ENCODE peak calls at places on chromosomes 3 and 15, in ten cellular contexts. S, I, B, Y, J, M, W, V, T and K are unnamed samples.

GRCh38 chr15:88377509-88377908 is 89.7 kb downstream of the MRPL46 start:
- DNase-seq in S (no peak), I (no peak), B (no peak), Y (no peak), J (no peak), M (no peak), W (no peak), V (no peak), T (no peak), K (no peak)

GRCh38 chr15:58538901-58539300 is 107.1 kb downstream of the LIPC start:
- DNase-seq in S (no peak), I (no peak), B (no peak), Y (no peak), J (no peak), M (no peak), W (peak), V (no peak), T (no peak), K (no peak)

GRCh38 chr3:126432901-126433480 is 38.3 kb downstream of the CFAP100 start:
- DNase-seq in S (no peak), I (peak), B (no peak), Y (no peak), J (no peak), M (no peak), W (peak), V (no peak), T (no peak), K (no peak)

GRCh38 chr3:58351920-58352319 is 19.2 kb downstream of the PXK start:
- DNase-seq in S (no peak), I (no peak), B (no peak), Y (no peak), J (no peak), M (no peak), W (peak), V (no peak), T (no peak), K (no peak)

GRCh38 chr3:196778755-196779154 is 39.1 kb downstream of the PAK2 start:
- DNase-seq in S (no peak), I (no peak), B (no peak), Y (no peak), J (no peak), M (no peak), W (no peak), V (no peak), T (no peak), K (no peak)

GRCh38 chr3:18189651-18190050 is 235.5 kb downstream of the SATB1 start:
- DNase-seq in S (no peak), I (no peak), B (no peak), Y (no peak), J (no peak), M (peak), W (no peak), V (no peak), T (no peak), K (no peak)

GRCh38 chr15:90956551-90957104 is 1.9 kb downstream of the RCCD1 start:
- DNase-seq in S (peak), I (peak), B (peak), Y (no peak), J (peak), M (peak), W (peak), V (peak), T (peak), K (no peak)

GRCh38 chr3:187211532-187212274 is 14.4 kb downstream of the RTP1 start:
- DNase-seq in S (no peak), I (no peak), B (no peak), Y (no peak), J (no peak), M (no peak), W (no peak), V (no peak), T (no peak), K (peak)

GRCh38 chr3:46087871-46088270 is 60.6 kb upstream of the XCR1 start:
- DNase-seq in S (no peak), I (no peak), B (no peak), Y (no peak), J (no peak), M (no peak), W (peak), V (no peak), T (no peak), K (no peak)

GRCh38 chr3:180049391-180049790 is 12.7 kb upstream of the PEX5L start:
- DNase-seq in S (no peak), I (no peak), B (no peak), Y (no peak), J (no peak), M (peak), W (no peak), V (no peak), T (no peak), K (no peak)

GRCh38 chr3:111851511-111851954 is 7.5 kb upstream of the PHLDB2 start:
- DNase-seq in S (no peak), I (no peak), B (peak), Y (no peak), J (no peak), M (no peak), W (no peak), V (peak), T (no peak), K (peak)

GRCh38 chr3:76038949-76039348 is 253.6 kb upstream of the ZNF717 start:
- DNase-seq in S (no peak), I (no peak), B (no peak), Y (no peak), J (no peak), M (no peak), W (no peak), V (no peak), T (no peak), K (no peak)

GRCh38 chr3:58004972-58005371 is 3.2 kb upstream of the FLNB start:
- DNase-seq in S (no peak), I (no peak), B (no peak), Y (no peak), J (no peak), M (no peak), W (peak), V (no peak), T (no peak), K (no peak)

GRCh38 chr3:75983609-75984290 is 198.4 kb upstream of the ZNF717 start:
- DNase-seq in S (no peak), I (no peak), B (no peak), Y (no peak), J (no peak), M (no peak), W (no peak), V (no peak), T (no peak), K (no peak)

GRCh38 chr15:75836953-75837321 is 6.3 kb upstream of the UBE2Q2 start:
- DNase-seq in S (no peak), I (no peak), B (no peak), Y (no peak), J (no peak), M (peak), W (peak), V (peak), T (no peak), K (peak)

GRCh38 chr15:84638103-84638502 is 16.0 kb downstream of the WDR73 start:
- DNase-seq in S (no peak), I (no peak), B (no peak), Y (no peak), J (no peak), M (peak), W (no peak), V (no peak), T (peak), K (no peak)

GRCh38 chr3:194852836-194853508 is 167.3 kb downstream of the FAM43A start:
- DNase-seq in S (no peak), I (no peak), B (no peak), Y (no peak), J (no peak), M (no peak), W (no peak), V (no peak), T (no peak), K (no peak)

GRCh38 chr3:108403921-108404320 is 106.5 kb downstream of the MYH15 start:
- DNase-seq in S (no peak), I (no peak), B (no peak), Y (no peak), J (no peak), M (no peak), W (no peak), V (no peak), T (no peak), K (no peak)

GRCh38 chr15:83999396-84000120 is 236.0 kb upstream of the GOLGA6L4 start:
- DNase-seq in S (no peak), I (no peak), B (no peak), Y (no peak), J (no peak), M (no peak), W (no peak), V (no peak), T (no peak), K (no peak)

GRCh38 chr3:111972891-111973290 is 5.9 kb upstream of the ABHD10 start:
- DNase-seq in S (no peak), I (no peak), B (no peak), Y (no peak), J (no peak), M (no peak), W (no peak), V (no peak), T (no peak), K (no peak)

GRCh38 chr3:9101286-9101685 is 138.0 kb upstream of the RAD18 start:
- DNase-seq in S (no peak), I (no peak), B (no peak), Y (no peak), J (no peak), M (no peak), W (no peak), V (no peak), T (no peak), K (no peak)

GRCh38 chr15:66859688-66860253 is 157.7 kb downstream of the SMAD6 start:
- DNase-seq in S (no peak), I (peak), B (no peak), Y (no peak), J (no peak), M (no peak), W (peak), V (no peak), T (no peak), K (no peak)

GRCh38 chr3:172156309-172156998 is 117.1 kb downstream of the FNDC3B start:
- DNase-seq in S (no peak), I (no peak), B (no peak), Y (no peak), J (no peak), M (peak), W (no peak), V (peak), T (no peak), K (no peak)

GRCh38 chr3:172153335-172153861 is 114.0 kb downstream of the FNDC3B start:
- DNase-seq in S (peak), I (peak), B (peak), Y (peak), J (peak), M (peak), W (peak), V (peak), T (no peak), K (peak)

GRCh38 chr3:172152869-172153268 is 113.5 kb downstream of the FNDC3B start:
- DNase-seq in S (no peak), I (no peak), B (no peak), Y (no peak), J (no peak), M (peak), W (no peak), V (peak), T (no peak), K (no peak)

GRCh38 chr3:172155880-172156279 is 116.5 kb downstream of the FNDC3B start:
- DNase-seq in S (no peak), I (no peak), B (no peak), Y (no peak), J (no peak), M (no peak), W (no peak), V (no peak), T (no peak), K (no peak)

DNA sequence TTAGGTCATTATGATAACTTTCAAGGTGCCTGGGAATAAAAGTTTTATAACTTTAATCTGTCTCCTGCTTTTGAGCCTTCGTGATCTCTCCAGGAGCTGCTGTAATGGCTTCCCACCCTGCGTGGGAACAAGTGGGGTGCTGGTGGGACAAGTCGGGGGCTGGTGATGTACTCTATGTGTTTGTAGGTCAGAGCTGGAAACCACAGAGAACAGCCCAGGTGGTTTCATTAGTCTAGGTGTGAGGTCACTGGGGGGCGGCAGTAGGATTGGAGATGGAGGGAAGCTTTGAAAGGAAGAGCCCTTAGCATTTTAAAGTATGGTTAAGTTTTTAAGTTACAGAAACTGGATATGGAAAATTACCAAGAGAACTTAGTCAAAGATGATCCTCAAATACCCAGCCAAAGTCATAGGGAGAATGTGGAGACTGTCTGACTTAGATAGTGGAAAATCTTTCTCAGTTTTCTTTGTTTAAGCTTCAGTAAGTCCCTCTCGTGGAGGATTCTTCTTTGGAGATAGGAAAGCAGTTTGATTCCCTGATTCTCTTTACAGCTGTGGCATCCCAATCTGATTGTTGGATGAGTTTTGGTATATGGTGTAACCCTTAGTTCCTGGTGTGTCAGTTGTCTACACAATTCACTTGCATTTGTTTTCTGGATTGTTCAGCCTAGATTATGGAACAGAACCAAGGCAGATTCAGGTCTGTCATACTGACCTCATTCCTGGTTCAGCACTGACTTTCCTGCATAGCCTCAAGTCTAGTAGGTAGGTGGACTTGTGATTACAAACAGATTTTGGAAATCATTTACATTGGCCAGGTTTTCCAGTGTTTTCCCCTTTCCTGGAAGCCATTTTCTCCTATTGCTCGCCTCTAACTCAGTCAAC is 115.6 kb downstream of the FNDC3B start:
- DNase-seq in S (no peak), I (no peak), B (no peak), Y (no peak), J (peak), M (no peak), W (no peak), V (no peak), T (no peak), K (no peak)
- TF ChIP-seq POLR2A in S (no peak), I (no peak), B (no peak), Y (no peak), J (no peak), M (no peak), W (no peak), V (no peak), T (no peak), K (no peak)

DNA sequence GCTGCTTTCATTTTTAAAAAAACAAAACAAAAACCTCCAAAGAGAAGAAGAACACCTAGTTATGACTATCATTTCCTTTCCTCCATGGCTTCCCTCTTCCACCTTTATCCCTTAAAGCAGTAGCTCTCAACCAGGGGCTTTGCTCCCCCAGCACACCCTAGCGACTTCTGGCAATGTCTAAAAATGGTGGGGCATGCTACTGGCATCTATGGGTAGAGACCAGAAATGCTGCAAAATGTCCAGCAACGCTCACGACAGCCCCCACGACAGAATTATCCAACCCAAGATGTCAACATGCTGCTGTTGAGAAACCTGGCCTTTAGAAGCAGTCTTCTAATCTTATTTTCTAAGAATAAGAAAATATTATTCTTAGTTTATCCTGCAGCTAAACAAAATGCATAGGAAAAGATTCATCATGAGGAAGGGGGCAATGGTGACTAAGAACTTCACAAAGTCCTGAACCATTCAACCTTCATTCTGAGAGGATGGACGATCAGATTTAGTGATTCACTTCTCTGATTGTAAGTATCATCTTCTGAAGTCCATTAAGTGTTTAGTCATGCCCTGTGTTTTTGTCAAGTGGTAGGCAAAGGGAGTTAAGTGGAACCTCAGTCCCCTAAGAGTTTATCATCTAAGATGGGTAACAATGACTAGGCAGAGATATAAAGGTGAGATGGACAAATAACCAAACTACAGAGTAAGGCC is 81.7 kb downstream of the CCNL1 start:
- DNase-seq in S (no peak), I (no peak), B (no peak), Y (no peak), J (no peak), M (no peak), W (no peak), V (no peak), T (no peak), K (no peak)
- TF ChIP-seq POLR2A in S (no peak), I (no peak), B (no peak), Y (no peak), J (no peak), M (no peak), W (no peak), V (no peak), T (no peak), K (no peak)

GRCh38 chr15:78933187-78934062 is 11.4 kb downstream of the CTSH start:
- DNase-seq in S (no peak), I (no peak), B (peak), Y (no peak), J (no peak), M (no peak), W (no peak), V (no peak), T (no peak), K (no peak)
- TF ChIP-seq POLR2A in S (no peak), I (no peak), B (no peak), Y (no peak), J (no peak), M (no peak), W (no peak), V (no peak), T (no peak), K (no peak)

GRCh38 chr3:10164546-10165393 is at the start of gene IRAK2:
- DNase-seq in S (peak), I (peak), B (peak), Y (no peak), J (peak), M (peak), W (peak), V (peak), T (peak), K (peak)
- TF ChIP-seq POLR2A in S (peak), I (no peak), B (peak), Y (peak), J (peak), M (peak), W (peak), V (no peak), T (peak), K (peak)

GRCh38 chr3:184812845-184813157 is 835 bp downstream of the VPS8 start:
- DNase-seq in S (no peak), I (no peak), B (no peak), Y (no peak), J (no peak), M (no peak), W (no peak), V (no peak), T (no peak), K (no peak)

GRCh38 chr3:184814214-184814613 is 2.2 kb downstream of the VPS8 start:
- DNase-seq in S (no peak), I (no peak), B (no peak), Y (no peak), J (no peak), M (no peak), W (no peak), V (no peak), T (no peak), K (no peak)

GRCh38 chr3:184813357-184813756 is 1.4 kb downstream of the VPS8 start:
- DNase-seq in S (no peak), I (no peak), B (no peak), Y (no peak), J (no peak), M (no peak), W (no peak), V (no peak), T (no peak), K (no peak)

GRCh38 chr3:184815046-184815930 is 3.3 kb downstream of the VPS8 start:
- DNase-seq in S (no peak), I (no peak), B (no peak), Y (no peak), J (no peak), M (no peak), W (no peak), V (no peak), T (no peak), K (no peak)

GRCh38 chr3:184816654-184817053 is 4.7 kb downstream of the VPS8 start:
- DNase-seq in S (no peak), I (no peak), B (no peak), Y (no peak), J (no peak), M (no peak), W (no peak), V (peak), T (no peak), K (no peak)
- TF ChIP-seq POLR2A in S (no peak), I (no peak), B (no peak), Y (no peak), J (no peak), M (no peak), W (no peak), V (no peak), T (no peak), K (no peak)

GRCh38 chr15:74621936-74622335 is 6.3 kb downstream of the CLK3 start:
- DNase-seq in S (no peak), I (no peak), B (no peak), Y (no peak), J (no peak), M (no peak), W (no peak), V (no peak), T (peak), K (no peak)

GRCh38 chr15:74621546-74621920 is 5.9 kb downstream of the CLK3 start:
- DNase-seq in S (no peak), I (no peak), B (no peak), Y (no peak), J (no peak), M (no peak), W (no peak), V (no peak), T (no peak), K (no peak)

GRCh38 chr15:74619916-74620635 is 4.4 kb downstream of the CLK3 start:
- DNase-seq in S (no peak), I (no peak), B (no peak), Y (no peak), J (no peak), M (no peak), W (no peak), V (no peak), T (no peak), K (no peak)

GRCh38 chr15:74622758-74623157 is 7.1 kb downstream of the CLK3 start:
- DNase-seq in S (no peak), I (no peak), B (no peak), Y (no peak), J (no peak), M (no peak), W (no peak), V (no peak), T (no peak), K (no peak)

GRCh38 chr15:74620636-74621545 is 5.3 kb downstream of the CLK3 start:
- DNase-seq in S (peak), I (no peak), B (peak), Y (no peak), J (peak), M (peak), W (peak), V (peak), T (peak), K (peak)
- TF ChIP-seq POLR2A in S (no peak), I (no peak), B (no peak), Y (no peak), J (no peak), M (no peak), W (no peak), V (no peak), T (peak), K (no peak)

DNA sequence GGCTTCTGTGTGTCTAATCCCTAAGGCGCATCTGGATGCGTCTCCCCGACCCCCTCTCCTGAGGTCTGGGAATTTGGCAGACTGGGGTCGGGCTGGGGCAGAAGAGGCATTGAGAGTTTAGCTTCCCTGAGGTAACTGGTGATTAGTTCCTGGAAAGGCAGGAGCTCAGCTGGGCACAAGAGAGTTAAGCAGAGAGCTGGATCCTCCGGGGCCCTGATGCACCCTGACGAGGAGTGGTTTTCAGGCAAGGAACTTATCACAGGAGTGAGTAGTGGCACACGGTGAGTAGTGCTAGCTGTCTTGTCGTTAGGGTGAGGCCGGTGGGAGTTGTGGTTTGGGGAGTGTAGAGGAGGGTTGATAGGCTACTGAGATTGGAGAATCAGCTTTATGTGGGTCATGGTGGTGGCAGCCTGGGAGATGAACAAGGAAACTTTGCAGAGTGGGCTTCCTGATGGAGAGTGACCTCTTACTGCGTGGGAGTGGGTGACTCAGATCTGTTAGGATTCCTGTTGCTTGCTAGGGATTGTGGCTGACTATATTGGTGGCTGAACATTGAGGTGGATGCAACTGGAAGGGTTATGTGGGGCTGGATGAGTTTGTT is 872 bp downstream of the RAD54L2 start:
- DNase-seq in S (peak), I (no peak), B (no peak), Y (no peak), J (peak), M (peak), W (peak), V (peak), T (peak), K (peak)
- TF ChIP-seq POLR2A in S (no peak), I (no peak), B (no peak), Y (no peak), J (no peak), M (no peak), W (no peak), V (no peak), T (no peak), K (no peak)

GRCh38 chr3:148991219-148992026 is at the start of gene GYG1:
- DNase-seq in S (peak), I (peak), B (peak), Y (peak), J (peak), M (peak), W (peak), V (peak), T (peak), K (peak)
- TF ChIP-seq POLR2A in S (peak), I (peak), B (peak), Y (peak), J (peak), M (peak), W (peak), V (no peak), T (peak), K (peak)